ENCODE peak calls at places on chromosomes 4 and X, in six cellular contexts. D is GM12865, X is PC-9, Z is choroid plexus epithelial cell, O is cardiac fibroblast, J is lung. P is an unnamed sample.

GRCh38 chr4:55795342-55795741 is 24.2 kb upstream of the EXOC1L start:
- DNase-seq in D (no peak), X (no peak), Z (no peak), O (no peak), J (no peak), P (no peak)

GRCh38 chr4:154416183-154416543 is 75.4 kb downstream of the DCHS2 start:
- DNase-seq in D (peak; percentile 21), X (no peak), Z (no peak), O (peak; percentile 0), J (no peak), P (no peak)

GRCh38 chrX:140661657-140662056 is 47.9 kb upstream of the LINC00632 start:
- DNase-seq in D (no peak), X (no peak), Z (peak; percentile 11), O (peak; percentile 0), J (no peak), P (no peak)

GRCh38 chr4:116180056-116180690 is 905.2 kb downstream of the TRAM1L1 start:
- DNase-seq in D (peak; percentile 23), X (no peak), Z (peak; percentile 15), O (peak; percentile 3), J (no peak), P (peak; percentile 2)

GRCh38 chr4:46886711-46887110 is 22.3 kb downstream of the COX7B2 start:
- DNase-seq in D (peak; percentile 5), X (no peak), Z (peak; percentile 70), O (peak; percentile 34), J (no peak), P (peak; percentile 21)

GRCh38 chrX:31435592-31435991 is 363.8 kb upstream of the FTHL17 start:
- DNase-seq in D (no peak), X (no peak), Z (peak; percentile 91), O (peak; percentile 32), J (no peak), P (peak; percentile 8)

GRCh38 chr4:75698162-75698962 is 25.2 kb upstream of the G3BP2 start:
- DNase-seq in D (peak; percentile 82), X (no peak), Z (no peak), O (no peak), J (no peak), P (no peak)

GRCh38 chrX:79559290-79559689 is 192.2 kb upstream of the ITM2A start:
- DNase-seq in D (no peak), X (no peak), Z (no peak), O (no peak), J (no peak), P (no peak)

GRCh38 chr4:189143255-189143654 is 797.4 kb upstream of the FRG1 start:
- DNase-seq in D (no peak), X (peak; percentile 18), Z (no peak), O (peak; percentile 33), J (no peak), P (no peak)

GRCh38 chr4:109359040-109359646 is 56.7 kb upstream of the COL25A1 start:
- DNase-seq in D (peak; percentile 51), X (no peak), Z (no peak), O (no peak), J (no peak), P (no peak)

GRCh38 chrX:13283512-13283911 is 36.3 kb downstream of the ATXN3L start:
- DNase-seq in D (no peak), X (no peak), Z (no peak), O (peak; percentile 24), J (no peak), P (peak; percentile 55)

GRCh38 chrX:118823263-118824172 is at the start of gene ZCCHC12:
- DNase-seq in D (peak; percentile 7), X (peak; percentile 51), Z (peak; percentile 42), O (peak; percentile 33), J (no peak), P (peak; percentile 49)

GRCh38 chr4:85725727-85726170 is 250.8 kb downstream of the ARHGAP24 start:
- DNase-seq in D (peak; percentile 75), X (no peak), Z (peak; percentile 16), O (no peak), J (peak; percentile 38), P (peak; percentile 56)

GRCh38 chrX:115372026-115372610 is 82.6 kb downstream of the LUZP4 start:
- DNase-seq in D (no peak), X (peak; percentile 33), Z (peak; percentile 83), O (peak; percentile 78), J (no peak), P (peak; percentile 78)

GRCh38 chr4:53937918-53938317 is 126.5 kb downstream of the CHIC2 start:
- DNase-seq in D (no peak), X (no peak), Z (peak; percentile 94), O (peak; percentile 77), J (no peak), P (peak; percentile 73)

GRCh38 chr4:139018501-139018900 is 2.9 kb downstream of the NOCT start:
- DNase-seq in D (no peak), X (no peak), Z (no peak), O (peak; percentile 53), J (no peak), P (no peak)

GRCh38 chrX:150729956-150730355 is 36.8 kb downstream of the MTMR1 start:
- DNase-seq in D (no peak), X (no peak), Z (no peak), O (no peak), J (no peak), P (no peak)

GRCh38 chrX:150587585-150588503 is 19.4 kb downstream of the MTM1 start:
- DNase-seq in D (peak; percentile 31), X (peak; percentile 44), Z (peak; percentile 43), O (peak; percentile 46), J (no peak), P (peak; percentile 47)

GRCh38 chrX:43333543-43333942 is 322.6 kb upstream of the MAOA start:
- DNase-seq in D (peak; percentile 10), X (no peak), Z (peak; percentile 6), O (peak; percentile 0), J (no peak), P (peak; percentile 5)

GRCh38 chr4:127618427-127618826 is 14.3 kb upstream of the INTU start:
- DNase-seq in D (no peak), X (no peak), Z (no peak), O (no peak), J (no peak), P (no peak)

GRCh38 chr4:40998680-40999358 is 215.5 kb downstream of the APBB2 start:
- DNase-seq in D (no peak), X (peak; percentile 53), Z (peak; percentile 91), O (peak; percentile 94), J (no peak), P (peak; percentile 80)

GRCh38 chr4:54228563-54229501 is at the start of gene PDGFRA:
- DNase-seq in D (no peak), X (no peak), Z (peak; percentile 95), O (peak; percentile 94), J (peak; percentile 47), P (peak; percentile 99)

GRCh38 chr4:48739560-48740019 is 40.5 kb downstream of the FRYL start:
- DNase-seq in D (peak; percentile 56), X (no peak), Z (no peak), O (no peak), J (no peak), P (no peak)

GRCh38 chrX:132748268-132748667 is 210.2 kb downstream of the HS6ST2 start:
- DNase-seq in D (no peak), X (no peak), Z (no peak), O (no peak), J (no peak), P (no peak)

GRCh38 chr4:151215295-151215694 is 61.7 kb upstream of the PRSS48 start:
- DNase-seq in D (no peak), X (no peak), Z (no peak), O (no peak), J (no peak), P (peak; percentile 52)

GRCh38 chr4:147542229-147542990 is 61.5 kb downstream of the EDNRA start:
- DNase-seq in D (no peak), X (no peak), Z (no peak), O (no peak), J (no peak), P (no peak)
- H3K4me3 ChIP-seq in D (no peak overlapping the region), X (no peak overlapping the region), Z (no peak overlapping the region), O (no peak overlapping the region), J (no peak overlapping the region), P (no peak overlapping the region)

DNA sequence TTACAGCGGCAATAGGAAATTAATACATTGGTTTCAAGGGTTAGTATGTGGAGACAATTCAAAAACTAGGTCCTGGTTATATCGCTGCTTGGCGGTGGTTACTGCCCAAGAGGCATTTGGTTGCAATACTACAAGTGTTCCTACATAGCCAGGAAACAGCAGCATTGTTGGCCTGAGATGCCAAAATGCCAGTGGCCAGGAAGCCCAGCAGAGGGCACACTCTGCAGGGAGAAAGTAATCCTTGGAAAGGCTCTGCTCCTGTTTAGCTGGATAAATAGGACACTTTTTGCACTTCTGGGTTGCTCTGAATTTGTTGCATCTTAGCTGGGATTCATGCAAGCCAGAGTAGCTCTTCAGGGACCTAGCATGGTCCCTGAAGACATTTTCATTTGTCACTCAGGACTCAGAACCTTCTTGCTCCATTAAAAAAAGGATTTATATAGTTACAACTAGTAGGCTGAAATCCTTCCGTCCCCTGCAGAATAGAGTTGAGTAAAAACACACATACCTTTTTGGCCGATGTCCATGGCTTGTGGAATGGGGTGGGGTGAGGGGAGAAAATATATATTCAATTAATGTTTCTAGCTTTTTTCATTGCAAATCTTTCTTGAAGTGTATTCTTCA is 8.1 kb upstream of the GPR119 start:
- DNase-seq in D (peak; percentile 18), X (peak; percentile 52), Z (peak; percentile 62), O (peak; percentile 59), J (peak; percentile 36), P (peak; percentile 56)
- TF ChIP-seq CTCF in D (peak; percentile 46), X (peak; percentile 76), Z (peak; percentile 76), O (peak; percentile 72), J (peak; percentile 15), P (peak; percentile 76)

GRCh38 chr4:76995776-76996175 is 46.2 kb downstream of the SEPTIN11 start:
- DNase-seq in D (no peak), X (no peak), Z (no peak), O (no peak), J (no peak), P (no peak)

GRCh38 chr4:76997454-76997853 is 47.9 kb downstream of the SEPTIN11 start:
- DNase-seq in D (no peak), X (no peak), Z (no peak), O (no peak), J (no peak), P (no peak)

GRCh38 chr4:76990288-76991080 is 40.9 kb downstream of the SEPTIN11 start:
- DNase-seq in D (no peak), X (no peak), Z (peak; percentile 91), O (peak; percentile 93), J (no peak), P (peak; percentile 76)

GRCh38 chr4:76996445-76996844 is 46.9 kb downstream of the SEPTIN11 start:
- DNase-seq in D (no peak), X (no peak), Z (no peak), O (no peak), J (no peak), P (no peak)

GRCh38 chr4:76993787-76994641 is 44.5 kb downstream of the SEPTIN11 start:
- DNase-seq in D (peak; percentile 86), X (no peak), Z (no peak), O (no peak), J (no peak), P (no peak)
- H3K4me3 ChIP-seq in D (peak overlapping the region; percentile 24), X (no peak overlapping the region), Z (no peak overlapping the region), O (no peak overlapping the region), J (no peak overlapping the region), P (no peak overlapping the region)

DNA sequence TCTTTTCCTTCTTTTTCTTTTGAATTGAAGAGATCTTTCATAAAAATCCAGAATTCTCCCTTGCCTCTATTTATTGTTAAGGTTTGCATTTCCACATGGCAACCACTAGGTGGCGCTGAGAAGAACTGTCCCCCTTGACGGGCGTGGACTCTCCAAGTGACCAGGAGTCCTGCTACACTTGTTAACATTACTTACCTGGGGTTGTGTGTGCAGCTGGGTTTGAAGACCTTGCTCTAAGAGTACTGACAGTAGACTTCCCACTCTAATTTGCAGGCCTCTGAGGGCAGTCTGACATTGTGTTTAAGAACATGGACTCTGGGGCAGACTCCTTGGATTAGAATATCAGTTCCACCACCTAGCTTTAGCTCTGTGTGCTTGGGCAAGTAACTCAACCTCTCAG is 52.8 kb downstream of the GPRIN3 start:
- DNase-seq in D (peak; percentile 24), X (no peak), Z (peak; percentile 40), O (peak; percentile 52), J (no peak), P (peak; percentile 46)
- TF ChIP-seq CTCF in D (peak; percentile 76), X (peak; percentile 80), Z (peak; percentile 83), O (peak; percentile 77), J (peak; percentile 57), P (peak; percentile 79)

P was measured in fibroblast of pulmonary artery.